ENCODE peak calls at places on chromosomes 3 and 15, in ten cellular contexts. Z is lower lobe of right lung; L is cardiac muscle cell; J is CD4-positive, alpha-beta T cell; D is dorsolateral prefrontal cortex; Q is heart right ventricle; Y is GM12878; K is colonic mucosa; V is K562; U is sigmoid colon. R is an unnamed sample.
A peak's percentile ranks its signal among the peaks of the same experiment; 100 is the strongest.

GRCh38 chr15:67124111-67124510 is 58.7 kb downstream of the SMAD3 start:
- DNase-seq in V (no peak), Q (no peak), K (no peak), J (no peak), Z (no peak), Y (no peak), D (no peak), U (no peak), L (no peak), R (no peak)

GRCh38 chr3:31802981-31803380 is 178.1 kb downstream of the OSBPL10 start:
- DNase-seq in U (no peak), J (no peak), V (no peak), Q (no peak), L (no peak), D (no peak), Y (no peak), Z (no peak), K (no peak), R (no peak)

GRCh38 chr3:183491923-183492848 is 63.3 kb downstream of the KLHL6 start:
- DNase-seq in Q (no peak), U (peak; percentile 53), Z (no peak), D (no peak), L (no peak), J (no peak), V (no peak), Y (no peak), K (no peak), R (no peak)

GRCh38 chr3:150874666-150875219 is 30.5 kb downstream of the MINDY4B start:
- DNase-seq in J (no peak), V (no peak), Y (no peak), L (peak; percentile 21), D (no peak), U (no peak), Z (no peak), K (no peak), Q (no peak), R (no peak)

GRCh38 chr15:101167366-101167790 is 84.5 kb downstream of the CHSY1 start:
- DNase-seq in K (no peak), U (no peak), D (no peak), Q (no peak), Z (no peak), L (no peak), V (no peak), Y (no peak), J (no peak), R (no peak)

GRCh38 chr3:30934208-30934550 is 39.7 kb upstream of the GADL1 start:
- DNase-seq in K (no peak), Q (no peak), U (no peak), L (peak; percentile 73), Z (no peak), D (no peak), J (no peak), Y (no peak), V (no peak), R (peak; percentile 32)

GRCh38 chr3:8656240-8656639 is 11.6 kb upstream of the SSUH2 start:
- DNase-seq in D (no peak), Z (no peak), L (no peak), J (no peak), Y (no peak), V (no peak), U (no peak), Q (no peak), K (no peak), R (no peak)

GRCh38 chr3:169199283-169199682 is 464.2 kb downstream of the MECOM start:
- DNase-seq in J (no peak), L (no peak), Z (no peak), D (no peak), U (no peak), K (no peak), Q (no peak), Y (no peak), V (no peak), R (no peak)

GRCh38 chr3:174633342-174633741 is 225.8 kb upstream of the NAALADL2 start:
- DNase-seq in K (no peak), V (no peak), D (no peak), Z (no peak), L (no peak), Y (no peak), Q (no peak), U (no peak), J (no peak), R (no peak)

GRCh38 chr3:149654188-149654601 is 3.6 kb downstream of the WWTR1 start:
- DNase-seq in V (no peak), L (peak; percentile 45), D (no peak), Y (no peak), J (no peak), K (no peak), U (no peak), Q (no peak), Z (no peak), R (no peak)

GRCh38 chr3:23810342-23811116 is 4.8 kb downstream of the UBE2E1 start:
- DNase-seq in Y (no peak), Z (peak; percentile 69), K (peak; percentile 68), J (peak; percentile 22), U (peak; percentile 77), D (peak; percentile 54), Q (peak; percentile 48), V (peak; percentile 50), L (peak; percentile 34), R (peak; percentile 76)

GRCh38 chr3:170585937-170586310 is at the start of gene SLC7A14:
- DNase-seq in K (no peak), U (no peak), J (no peak), V (no peak), L (peak; percentile 22), D (peak; percentile 57), Q (no peak), Z (no peak), Y (no peak), R (peak; percentile 66)

GRCh38 chr3:99614768-99615167 is 23.6 kb upstream of the COL8A1 start:
- DNase-seq in J (no peak), D (no peak), U (no peak), V (no peak), Y (no peak), Z (no peak), Q (no peak), L (no peak), K (no peak), R (no peak)

GRCh38 chr3:126184465-126185000 is 4.1 kb upstream of the ALDH1L1 start:
- DNase-seq in Q (no peak), K (no peak), J (no peak), Z (no peak), D (no peak), U (no peak), V (no peak), Y (no peak), L (no peak), R (no peak)

GRCh38 chr3:127209155-127209839 is 16.4 kb downstream of the PRR23E start:
- DNase-seq in V (no peak), K (peak; percentile 13), J (no peak), D (no peak), Q (no peak), Z (no peak), Y (no peak), U (peak; percentile 57), L (no peak), R (no peak)

GRCh38 chr15:92579486-92579885 is 76.1 kb downstream of the FAM174B start:
- DNase-seq in J (no peak), Y (no peak), D (no peak), Q (no peak), L (no peak), U (peak; percentile 55), V (no peak), K (no peak), Z (no peak), R (no peak)

GRCh38 chr15:58399737-58400136 is 32.1 kb upstream of the LIPC start:
- DNase-seq in Q (no peak), U (no peak), Y (no peak), D (no peak), Z (no peak), V (no peak), L (no peak), J (no peak), K (no peak), R (no peak)
- H3K27ac ChIP-seq in Q (no peak overlapping the region), U (no peak overlapping the region), Y (no peak overlapping the region), D (no peak overlapping the region), Z (no peak overlapping the region), V (no peak overlapping the region), L (no peak overlapping the region), J (no peak overlapping the region), K (no peak overlapping the region), R (peak overlapping the region; percentile 91)

GRCh38 chr15:44716983-44717602 is 5.8 kb downstream of the B2M start:
- DNase-seq in J (no peak), D (no peak), V (no peak), Z (no peak), Q (no peak), Y (no peak), U (no peak), K (no peak), L (no peak), R (no peak)
- H3K27me3 ChIP-seq in J (no peaks in the 10 kb centered on the region), D (no peaks in the 10 kb centered on the region), V (no peaks in the 10 kb centered on the region), Z (no peaks in the 10 kb centered on the region), Q (no peaks in the 10 kb centered on the region), Y (no peaks in the 10 kb centered on the region), U (no peaks in the 10 kb centered on the region), K (no peaks in the 10 kb centered on the region), L (no peaks in the 10 kb centered on the region), R (no peaks in the 10 kb centered on the region)

DNA sequence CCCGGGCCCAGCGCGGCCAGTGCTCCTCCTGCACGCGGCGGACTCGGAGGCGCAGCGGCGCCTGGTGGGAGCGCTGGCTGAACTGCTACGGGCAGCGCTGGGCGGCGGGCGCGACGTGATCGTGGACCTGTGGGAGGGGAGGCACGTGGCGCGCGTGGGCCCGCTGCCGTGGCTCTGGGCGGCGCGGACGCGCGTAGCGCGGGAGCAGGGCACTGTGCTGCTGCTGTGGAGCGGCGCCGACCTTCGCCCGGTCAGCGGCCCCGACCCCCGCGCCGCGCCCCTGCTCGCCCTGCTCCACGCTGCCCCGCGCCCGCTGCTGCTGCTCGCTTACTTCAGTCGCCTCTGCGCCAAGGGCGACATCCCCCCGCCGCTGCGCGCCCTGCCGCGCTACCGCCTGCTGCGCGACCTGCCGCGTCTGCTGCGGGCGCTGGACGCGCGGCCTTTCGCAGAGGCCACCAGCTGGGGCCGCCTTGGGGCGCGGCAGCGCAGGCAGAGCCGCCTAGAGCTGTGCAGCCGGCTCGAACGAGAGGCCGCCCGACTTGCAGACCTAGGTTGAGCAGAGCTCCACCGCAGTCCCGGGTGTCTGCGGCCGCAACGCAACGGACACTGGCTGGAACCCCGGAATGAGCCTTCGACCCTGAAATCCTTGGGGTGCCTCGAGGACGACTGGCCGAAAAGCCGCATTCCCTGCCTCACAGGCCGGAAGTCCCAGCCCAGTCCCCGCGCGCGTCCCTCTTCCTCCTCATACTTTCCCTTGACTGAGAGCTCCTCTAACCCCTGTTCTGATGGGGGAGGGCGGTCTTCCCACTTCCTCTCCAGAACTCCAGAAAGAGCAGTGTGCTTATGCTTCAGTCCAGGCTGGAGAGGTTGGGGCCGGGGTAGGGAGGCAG is 1.4 kb upstream of the IL17RC start:
- DNase-seq in J (peak; percentile 9), D (peak; percentile 77), V (no peak), Y (no peak), L (peak; percentile 71), Q (peak; percentile 78), U (peak; percentile 91), K (peak; percentile 74), Z (peak; percentile 86), R (peak; percentile 65)
- TF ChIP-seq CTCF in J (no peak), D (peak; percentile 40), V (no peak), Y (peak; percentile 45), L (peak; percentile 54), Q (peak; percentile 64), U (peak; percentile 61), K (no peak), Z (peak; percentile 38), R (peak; percentile 42)

DNA sequence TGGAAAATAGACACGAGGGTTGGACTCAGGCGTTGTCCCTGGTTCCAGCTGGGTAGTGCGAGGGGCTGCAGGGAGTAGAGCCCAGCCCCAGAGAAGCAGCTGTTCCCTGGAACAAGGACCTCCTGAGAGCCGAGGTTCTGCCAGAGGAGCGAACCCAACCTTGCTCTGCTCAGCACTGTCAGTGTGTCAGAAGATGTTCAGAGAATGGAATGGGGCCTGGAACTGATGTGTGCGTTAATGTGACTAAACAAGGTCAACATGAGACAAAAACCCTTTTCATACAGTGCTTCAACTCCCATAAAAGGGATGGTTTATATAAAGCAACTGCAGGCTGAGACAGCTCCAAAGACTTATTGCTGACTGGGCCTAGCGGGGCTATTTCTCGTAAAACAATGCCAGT is 35.5 kb upstream of the HACD2 start:
- DNase-seq in Y (no peak), Z (no peak), L (no peak), V (no peak), U (peak; percentile 92), D (no peak), K (no peak), Q (no peak), J (no peak), R (no peak)
- H3K27ac ChIP-seq in Y (no peak overlapping the region), Z (peak overlapping the region; percentile 34), L (no peak overlapping the region), V (no peak overlapping the region), U (peak overlapping the region; percentile 95), D (peak overlapping the region; percentile 87), K (peak overlapping the region; percentile 34), Q (no peak overlapping the region), J (no peak overlapping the region), R (no peak overlapping the region)

R was measured in WERI-Rb-1.